ENCODE peak calls at places on chromosomes 11 and 22, in ten cellular contexts. One of them, this sample, is unnamed.

GRCh38 chr11:113189909-113190667 is 124.3 kb upstream of the TTC12 start:
- DNase-seq in neural progenitor cell: no peak
- DNase-seq in uterus: peak; percentile 57
- DNase-seq in endodermal cell: no peak
- DNase-seq in pancreas: no peak
- DNase-seq in body of pancreas: peak; percentile 17
- DNase-seq in Calu3: no peak
- DNase-seq in retinal pigment epithelial cell: no peak
- DNase-seq in neural crest cell: no peak
- DNase-seq in mucosa of descending colon: no peak
- DNase-seq in this sample: no peak

GRCh38 chr11:62921201-62921572 is at the start of gene CHRM1:
- DNase-seq in mucosa of descending colon: peak; percentile 57
- DNase-seq in endodermal cell: peak; percentile 60
- DNase-seq in pancreas: peak; percentile 70
- DNase-seq in retinal pigment epithelial cell: no peak
- DNase-seq in neural progenitor cell: no peak
- DNase-seq in body of pancreas: peak; percentile 23
- DNase-seq in uterus: no peak
- DNase-seq in Calu3: peak; percentile 31
- DNase-seq in neural crest cell: no peak
- DNase-seq in this sample: no peak

GRCh38 chr11:23555085-23555484 is 694.8 kb upstream of the CCDC179 start:
- DNase-seq in neural crest cell: no peak
- DNase-seq in mucosa of descending colon: no peak
- DNase-seq in endodermal cell: no peak
- DNase-seq in pancreas: no peak
- DNase-seq in retinal pigment epithelial cell: no peak
- DNase-seq in body of pancreas: no peak
- DNase-seq in uterus: no peak
- DNase-seq in neural progenitor cell: no peak
- DNase-seq in Calu3: no peak
- DNase-seq in this sample: peak; percentile 9

GRCh38 chr11:96389604-96390402 is at the start of the genes CCDC82 and JRKL:
- DNase-seq in Calu3: peak; percentile 96
- DNase-seq in retinal pigment epithelial cell: peak; percentile 86
- DNase-seq in mucosa of descending colon: peak; percentile 99
- DNase-seq in neural crest cell: peak; percentile 98
- DNase-seq in pancreas: peak; percentile 99
- DNase-seq in endodermal cell: peak; percentile 100
- DNase-seq in neural progenitor cell: peak; percentile 99
- DNase-seq in uterus: peak; percentile 96
- DNase-seq in body of pancreas: peak; percentile 98
- DNase-seq in this sample: peak; percentile 98

GRCh38 chr11:120259988-120260565 is 20.1 kb downstream of the POU2F3 start:
- DNase-seq in Calu3: no peak
- DNase-seq in neural progenitor cell: no peak
- DNase-seq in endodermal cell: no peak
- DNase-seq in neural crest cell: no peak
- DNase-seq in retinal pigment epithelial cell: no peak
- DNase-seq in uterus: no peak
- DNase-seq in body of pancreas: no peak
- DNase-seq in pancreas: no peak
- DNase-seq in mucosa of descending colon: no peak
- DNase-seq in this sample: no peak

GRCh38 chr11:125223901-125224331 is 59.4 kb downstream of the PKNOX2 start:
- DNase-seq in neural crest cell: no peak
- DNase-seq in body of pancreas: no peak
- DNase-seq in endodermal cell: no peak
- DNase-seq in uterus: no peak
- DNase-seq in pancreas: no peak
- DNase-seq in neural progenitor cell: no peak
- DNase-seq in mucosa of descending colon: no peak
- DNase-seq in Calu3: no peak
- DNase-seq in retinal pigment epithelial cell: no peak
- DNase-seq in this sample: no peak

GRCh38 chr11:113859665-113860064 is 15.7 kb downstream of the USP28 start:
- DNase-seq in body of pancreas: no peak
- DNase-seq in endodermal cell: no peak
- DNase-seq in neural crest cell: no peak
- DNase-seq in Calu3: no peak
- DNase-seq in mucosa of descending colon: no peak
- DNase-seq in neural progenitor cell: no peak
- DNase-seq in retinal pigment epithelial cell: no peak
- DNase-seq in uterus: no peak
- DNase-seq in pancreas: no peak
- DNase-seq in this sample: no peak

GRCh38 chr11:102733232-102733875 is 8.6 kb upstream of the MMP8 start:
- DNase-seq in endodermal cell: peak; percentile 93
- DNase-seq in Calu3: peak; percentile 74
- DNase-seq in pancreas: peak; percentile 47
- DNase-seq in retinal pigment epithelial cell: peak; percentile 7
- DNase-seq in mucosa of descending colon: peak; percentile 75
- DNase-seq in body of pancreas: peak; percentile 62
- DNase-seq in neural crest cell: peak; percentile 40
- DNase-seq in neural progenitor cell: peak; percentile 83
- DNase-seq in uterus: no peak
- DNase-seq in this sample: peak; percentile 50

GRCh38 chr11:16191852-16192240 is 164.5 kb downstream of the SOX6 start:
- DNase-seq in body of pancreas: no peak
- DNase-seq in uterus: no peak
- DNase-seq in mucosa of descending colon: no peak
- DNase-seq in endodermal cell: no peak
- DNase-seq in pancreas: no peak
- DNase-seq in retinal pigment epithelial cell: no peak
- DNase-seq in neural progenitor cell: no peak
- DNase-seq in neural crest cell: no peak
- DNase-seq in Calu3: no peak
- DNase-seq in this sample: no peak

GRCh38 chr22:46373838-46374662 is 38.5 kb downstream of the TRMU start:
- DNase-seq in retinal pigment epithelial cell: no peak
- DNase-seq in body of pancreas: no peak
- DNase-seq in pancreas: peak; percentile 63
- DNase-seq in Calu3: no peak
- DNase-seq in mucosa of descending colon: peak; percentile 76
- DNase-seq in neural crest cell: no peak
- DNase-seq in neural progenitor cell: no peak
- DNase-seq in endodermal cell: no peak
- DNase-seq in uterus: no peak
- DNase-seq in this sample: no peak

GRCh38 chr11:128549256-128549944 is 38.0 kb downstream of the ETS1 start:
- DNase-seq in endodermal cell: peak; percentile 65
- DNase-seq in neural progenitor cell: no peak
- DNase-seq in retinal pigment epithelial cell: no peak
- DNase-seq in neural crest cell: no peak
- DNase-seq in uterus: peak; percentile 75
- DNase-seq in Calu3: no peak
- DNase-seq in mucosa of descending colon: no peak
- DNase-seq in pancreas: no peak
- DNase-seq in body of pancreas: peak; percentile 68
- DNase-seq in this sample: no peak

GRCh38 chr22:32622004-32622761 is 147.6 kb downstream of the FBXO7 start:
- DNase-seq in neural crest cell: no peak
- DNase-seq in Calu3: no peak
- DNase-seq in neural progenitor cell: peak; percentile 95
- DNase-seq in body of pancreas: peak; percentile 43
- DNase-seq in endodermal cell: peak; percentile 89
- DNase-seq in retinal pigment epithelial cell: peak; percentile 38
- DNase-seq in pancreas: no peak
- DNase-seq in mucosa of descending colon: no peak
- DNase-seq in uterus: peak; percentile 76
- DNase-seq in this sample: peak; percentile 97

GRCh38 chr22:39718921-39719320 is 148.4 kb downstream of the CACNA1I start:
- DNase-seq in Calu3: no peak
- DNase-seq in pancreas: no peak
- DNase-seq in neural progenitor cell: no peak
- DNase-seq in retinal pigment epithelial cell: no peak
- DNase-seq in uterus: no peak
- DNase-seq in endodermal cell: no peak
- DNase-seq in body of pancreas: no peak
- DNase-seq in mucosa of descending colon: no peak
- DNase-seq in neural crest cell: no peak
- DNase-seq in this sample: no peak

GRCh38 chr22:47374901-47375575 is 612.6 kb downstream of the TBC1D22A start:
- DNase-seq in neural progenitor cell: no peak
- DNase-seq in retinal pigment epithelial cell: no peak
- DNase-seq in uterus: no peak
- DNase-seq in body of pancreas: no peak
- DNase-seq in Calu3: no peak
- DNase-seq in mucosa of descending colon: no peak
- DNase-seq in neural crest cell: no peak
- DNase-seq in pancreas: no peak
- DNase-seq in endodermal cell: no peak
- DNase-seq in this sample: no peak

DNA sequence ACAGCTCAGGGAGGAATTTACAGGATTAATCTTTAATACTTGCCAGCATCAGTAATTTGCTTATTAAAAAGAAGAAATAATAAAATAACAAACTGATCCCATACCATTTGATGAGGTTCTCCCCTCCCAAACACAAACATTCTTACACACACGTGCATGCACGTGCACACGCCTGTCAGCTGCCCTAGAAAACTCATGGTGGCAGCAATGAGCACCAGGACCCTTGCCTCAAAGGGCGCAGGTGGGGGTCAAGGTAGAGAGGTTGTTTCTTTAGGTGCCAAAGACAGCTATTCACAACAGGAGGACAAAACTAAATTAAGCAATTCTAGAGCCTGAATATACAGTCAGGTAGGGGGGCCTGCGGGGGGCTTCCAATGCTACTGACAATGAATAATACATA is 219.3 kb downstream of the BUD13 start:
- DNase-seq in mucosa of descending colon: no peak
- DNase-seq in endodermal cell: no peak
- DNase-seq in retinal pigment epithelial cell: no peak
- DNase-seq in uterus: no peak
- DNase-seq in neural crest cell: no peak
- DNase-seq in Calu3: no peak
- DNase-seq in neural progenitor cell: peak; percentile 23
- DNase-seq in pancreas: no peak
- DNase-seq in body of pancreas: no peak
- DNase-seq in this sample: no peak
- TF ChIP-seq CTCF in mucosa of descending colon: no peak
- TF ChIP-seq CTCF in endodermal cell: peak; percentile 60
- TF ChIP-seq CTCF in retinal pigment epithelial cell: no peak
- TF ChIP-seq CTCF in uterus: no peak
- TF ChIP-seq CTCF in neural crest cell: no peak
- TF ChIP-seq CTCF in Calu3: no peak
- TF ChIP-seq CTCF in neural progenitor cell: peak; percentile 33
- TF ChIP-seq CTCF in pancreas: no peak
- TF ChIP-seq CTCF in body of pancreas: no peak
- TF ChIP-seq CTCF in this sample: no peak

GRCh38 chr11:11011617-11012016 is 153.8 kb upstream of the ZBED5 start:
- DNase-seq in neural crest cell: no peak
- DNase-seq in pancreas: no peak
- DNase-seq in mucosa of descending colon: no peak
- DNase-seq in neural progenitor cell: no peak
- DNase-seq in body of pancreas: no peak
- DNase-seq in endodermal cell: peak; percentile 30
- DNase-seq in retinal pigment epithelial cell: no peak
- DNase-seq in uterus: no peak
- DNase-seq in Calu3: no peak
- DNase-seq in this sample: no peak

GRCh38 chr11:11016123-11016522 is 158.3 kb upstream of the ZBED5 start:
- DNase-seq in neural progenitor cell: no peak
- DNase-seq in retinal pigment epithelial cell: no peak
- DNase-seq in neural crest cell: no peak
- DNase-seq in endodermal cell: no peak
- DNase-seq in mucosa of descending colon: no peak
- DNase-seq in body of pancreas: no peak
- DNase-seq in Calu3: no peak
- DNase-seq in uterus: no peak
- DNase-seq in pancreas: no peak
- DNase-seq in this sample: no peak

GRCh38 chr11:11010624-11011127 is 152.8 kb upstream of the ZBED5 start:
- DNase-seq in retinal pigment epithelial cell: no peak
- DNase-seq in body of pancreas: peak; percentile 14
- DNase-seq in neural crest cell: no peak
- DNase-seq in mucosa of descending colon: peak; percentile 61
- DNase-seq in endodermal cell: peak; percentile 87
- DNase-seq in uterus: no peak
- DNase-seq in pancreas: no peak
- DNase-seq in Calu3: peak; percentile 60
- DNase-seq in neural progenitor cell: peak; percentile 70
- DNase-seq in this sample: peak; percentile 51
- TF ChIP-seq CTCF in retinal pigment epithelial cell: peak; percentile 56
- TF ChIP-seq CTCF in body of pancreas: no peak
- TF ChIP-seq CTCF in neural crest cell: peak; percentile 46
- TF ChIP-seq CTCF in mucosa of descending colon: no peak
- TF ChIP-seq CTCF in endodermal cell: peak; percentile 75
- TF ChIP-seq CTCF in uterus: peak; percentile 16
- TF ChIP-seq CTCF in pancreas: no peak
- TF ChIP-seq CTCF in Calu3: peak; percentile 49
- TF ChIP-seq CTCF in neural progenitor cell: peak; percentile 52
- TF ChIP-seq CTCF in this sample: peak; percentile 36

GRCh38 chr11:35404397-35404775 is 15.0 kb downstream of the SLC1A2 start:
- DNase-seq in neural crest cell: peak; percentile 48
- DNase-seq in uterus: no peak
- DNase-seq in retinal pigment epithelial cell: no peak
- DNase-seq in neural progenitor cell: peak; percentile 66
- DNase-seq in mucosa of descending colon: peak; percentile 64
- DNase-seq in Calu3: peak; percentile 74
- DNase-seq in body of pancreas: peak; percentile 89
- DNase-seq in endodermal cell: peak; percentile 89
- DNase-seq in pancreas: peak; percentile 81
- DNase-seq in this sample: peak; percentile 57
- TF ChIP-seq CTCF in neural crest cell: peak; percentile 54
- TF ChIP-seq CTCF in uterus: no peak
- TF ChIP-seq CTCF in retinal pigment epithelial cell: peak; percentile 69
- TF ChIP-seq CTCF in neural progenitor cell: peak; percentile 68
- TF ChIP-seq CTCF in mucosa of descending colon: no peak
- TF ChIP-seq CTCF in Calu3: peak; percentile 59
- TF ChIP-seq CTCF in body of pancreas: peak; percentile 94
- TF ChIP-seq CTCF in endodermal cell: peak; percentile 84
- TF ChIP-seq CTCF in pancreas: peak; percentile 49
- TF ChIP-seq CTCF in this sample: peak; percentile 59

DNA sequence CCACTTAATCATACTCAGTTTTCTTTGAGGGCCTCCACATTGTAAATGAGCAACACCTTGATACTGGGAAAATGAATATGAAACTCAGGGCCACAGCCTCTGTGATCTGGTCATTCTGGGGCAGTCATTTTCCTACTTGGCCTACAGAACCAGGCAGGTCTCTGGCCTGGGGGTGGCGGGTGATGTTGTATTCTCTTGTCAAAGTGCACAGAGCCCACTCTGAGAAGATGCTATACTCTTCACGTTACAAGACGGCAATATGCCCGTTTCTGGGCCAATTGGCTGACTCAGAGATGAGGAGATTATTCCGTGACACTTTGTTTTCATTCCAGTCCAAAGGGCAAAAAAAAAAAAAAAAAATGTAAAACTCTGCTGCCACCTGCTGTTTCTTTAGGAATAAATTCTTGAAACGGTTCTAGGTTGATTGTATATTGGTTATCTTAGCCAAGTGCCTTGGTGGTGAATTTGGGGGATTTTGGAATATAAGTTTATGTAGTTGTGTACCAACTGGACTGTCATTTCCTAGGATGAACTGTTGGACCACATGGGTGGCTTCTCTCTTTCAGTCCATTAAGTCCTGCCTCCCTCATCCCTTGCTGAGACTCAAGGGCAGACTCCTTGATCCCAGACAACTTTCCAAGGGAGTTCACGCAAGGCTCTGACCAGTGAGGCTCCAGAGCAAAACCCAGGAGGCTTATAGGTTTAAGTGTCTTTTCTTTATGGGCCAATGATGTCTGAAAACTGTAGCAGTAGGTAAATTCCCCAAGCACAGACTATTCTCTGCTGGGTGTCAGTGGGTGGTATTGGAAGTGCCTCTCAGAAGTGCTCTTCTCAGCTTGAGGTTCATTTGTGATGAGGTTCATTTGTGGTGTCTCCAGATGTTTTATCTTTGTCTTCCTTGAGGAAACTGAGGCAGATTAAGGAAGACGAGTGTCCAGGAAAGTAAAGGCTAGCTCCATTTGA is 18.2 kb downstream of the ADM start:
- DNase-seq in mucosa of descending colon: peak; percentile 48
- DNase-seq in endodermal cell: peak; percentile 57
- DNase-seq in pancreas: no peak
- DNase-seq in uterus: peak; percentile 81
- DNase-seq in retinal pigment epithelial cell: no peak
- DNase-seq in body of pancreas: peak; percentile 73
- DNase-seq in neural progenitor cell: peak; percentile 59
- DNase-seq in neural crest cell: no peak
- DNase-seq in Calu3: peak; percentile 56
- DNase-seq in this sample: peak; percentile 64
- TF ChIP-seq CTCF in mucosa of descending colon: no peak
- TF ChIP-seq CTCF in endodermal cell: peak; percentile 69
- TF ChIP-seq CTCF in pancreas: peak; percentile 40
- TF ChIP-seq CTCF in uterus: peak; percentile 50
- TF ChIP-seq CTCF in retinal pigment epithelial cell: peak; percentile 36
- TF ChIP-seq CTCF in body of pancreas: peak; percentile 78
- TF ChIP-seq CTCF in neural progenitor cell: peak; percentile 60
- TF ChIP-seq CTCF in neural crest cell: peak; percentile 72
- TF ChIP-seq CTCF in Calu3: peak; percentile 57
- TF ChIP-seq CTCF in this sample: peak; percentile 46